ENCODE peak calls at places on chromosomes 1 and 21, in five cellular contexts. E is tibial nerve; L is stimulated activated CD4-positive, alpha-beta T cell treated with anti-CD3 and anti-CD28 coated beads, Interleukin-12 subunit alpha, Interleukin-12 subunit beta, amount 100 ng/mL, for 24 hours; I is NAMALWA; C is lower leg skin. J is an unnamed sample.

GRCh38 chr21:31752352-31752751 is 20.4 kb upstream of the SCAF4 start:
- DNase-seq in C (no peak), E (no peak), I (no peak), L (no peak), J (no peak)

GRCh38 chr1:98467584-98467983 is 193.9 kb upstream of the SNX7 start:
- DNase-seq in I (no peak), C (no peak), E (no peak), L (no peak), J (peak; percentile 80)

GRCh38 chr1:232940262-232940661 is 10.1 kb upstream of the NTPCR start:
- DNase-seq in L (no peak), E (no peak), I (no peak), C (no peak), J (no peak)

GRCh38 chr1:153921803-153922075 is 1.0 kb downstream of the GATAD2B start:
- DNase-seq in C (no peak), I (peak; percentile 61), E (no peak), L (no peak), J (no peak)

GRCh38 chr1:185857447-185857846 is 123.3 kb downstream of the HMCN1 start:
- DNase-seq in I (no peak), C (no peak), E (no peak), L (no peak), J (no peak)

GRCh38 chr1:211781260-211781659 is 49.3 kb downstream of the LPGAT1 start:
- DNase-seq in L (no peak), E (no peak), C (no peak), I (no peak), J (no peak)

GRCh38 chr21:38041493-38041892 is 125.2 kb upstream of the KCNJ6 start:
- DNase-seq in L (no peak), C (no peak), E (no peak), I (no peak), J (no peak)

GRCh38 chr21:46425566-46425965 is 33.1 kb upstream of the DIP2A start:
- DNase-seq in E (no peak), L (no peak), C (no peak), I (no peak), J (no peak)

GRCh38 chr1:62420214-62420613 is 16.6 kb upstream of the USP1 start:
- DNase-seq in I (no peak), L (no peak), C (no peak), E (no peak), J (no peak)

GRCh38 chr1:52636701-52637695 is 4.0 kb downstream of the SHISAL2A start:
- DNase-seq in L (peak; percentile 34), E (no peak), I (peak; percentile 86), C (peak; percentile 67), J (no peak)

GRCh38 chr1:100362821-100363466 is 10.6 kb downstream of the CDC14A start:
- DNase-seq in E (no peak), I (no peak), C (no peak), L (no peak), J (no peak)

GRCh38 chr1:32377541-32378220 is 15.3 kb downstream of the TSSK3 start:
- DNase-seq in L (no peak), I (no peak), E (no peak), C (no peak), J (no peak)

GRCh38 chr1:31617917-31618746 is 643 bp downstream of the HCRTR1 start:
- DNase-seq in E (no peak), C (peak; percentile 84), L (no peak), I (peak; percentile 62), J (no peak)

GRCh38 chr1:178628637-178629548 is 96.2 kb upstream of the RALGPS2 start:
- DNase-seq in C (no peak), L (no peak), E (no peak), I (no peak), J (no peak)

GRCh38 chr1:157993179-157994080 is at the start of gene KIRREL1:
- DNase-seq in C (peak; percentile 91), I (no peak), E (peak; percentile 52), L (no peak), J (peak; percentile 56)

GRCh38 chr1:175750366-175751111 is 7.1 kb upstream of the TNR start:
- DNase-seq in E (no peak), C (peak; percentile 62), I (no peak), L (no peak), J (no peak)

GRCh38 chr1:84298336-84298687 is 3.2 kb upstream of the SAMD13 start:
- DNase-seq in L (no peak), E (peak; percentile 19), I (peak; percentile 71), C (peak; percentile 90), J (no peak)

GRCh38 chr1:50968884-50969610 is 998 bp upstream of the CDKN2C start:
- DNase-seq in I (peak; percentile 41), C (peak; percentile 90), L (peak; percentile 4), E (no peak), J (peak; percentile 66)